ENCODE peak calls at places on chromosomes 5 and 9, in ten cellular contexts. One of them, this sample, is unnamed.

GRCh38 chr5:137761560-137761959 is 7.4 kb upstream of the HNRNPA0 start:
- DNase-seq in A549: peak
- DNase-seq in H1: no peak
- DNase-seq in sigmoid colon: no peak
- DNase-seq in GM12878: no peak
- DNase-seq in tibial nerve: no peak
- DNase-seq in suprapubic skin: no peak
- DNase-seq in stomach: no peak
- DNase-seq in SK-N-SH: no peak
- DNase-seq in transverse colon: no peak
- DNase-seq in this sample: no peak

GRCh38 chr5:89471556-89471955 is 588.6 kb upstream of the MEF2C start:
- DNase-seq in SK-N-SH: no peak
- DNase-seq in tibial nerve: no peak
- DNase-seq in suprapubic skin: no peak
- DNase-seq in sigmoid colon: no peak
- DNase-seq in stomach: no peak
- DNase-seq in GM12878: no peak
- DNase-seq in A549: no peak
- DNase-seq in H1: no peak
- DNase-seq in transverse colon: no peak
- DNase-seq in this sample: no peak

GRCh38 chr5:55096860-55097259 is 5.6 kb upstream of the GZMA start:
- DNase-seq in stomach: no peak
- DNase-seq in transverse colon: peak
- DNase-seq in sigmoid colon: no peak
- DNase-seq in GM12878: no peak
- DNase-seq in A549: no peak
- DNase-seq in SK-N-SH: no peak
- DNase-seq in suprapubic skin: no peak
- DNase-seq in tibial nerve: no peak
- DNase-seq in H1: no peak
- DNase-seq in this sample: no peak

GRCh38 chr5:9776525-9776924 is 146.4 kb upstream of the TAS2R1 start:
- DNase-seq in GM12878: no peak
- DNase-seq in stomach: no peak
- DNase-seq in suprapubic skin: no peak
- DNase-seq in transverse colon: no peak
- DNase-seq in sigmoid colon: no peak
- DNase-seq in tibial nerve: no peak
- DNase-seq in SK-N-SH: no peak
- DNase-seq in A549: no peak
- DNase-seq in H1: no peak
- DNase-seq in this sample: no peak

GRCh38 chr5:20610650-20611049 is 622.6 kb upstream of the CDH18 start:
- DNase-seq in transverse colon: no peak
- DNase-seq in suprapubic skin: no peak
- DNase-seq in stomach: no peak
- DNase-seq in A549: no peak
- DNase-seq in SK-N-SH: no peak
- DNase-seq in H1: no peak
- DNase-seq in GM12878: no peak
- DNase-seq in tibial nerve: no peak
- DNase-seq in sigmoid colon: no peak
- DNase-seq in this sample: no peak

GRCh38 chr5:109589983-109590382 is 99.7 kb upstream of the MAN2A1 start:
- DNase-seq in tibial nerve: no peak
- DNase-seq in stomach: no peak
- DNase-seq in sigmoid colon: no peak
- DNase-seq in suprapubic skin: no peak
- DNase-seq in A549: no peak
- DNase-seq in transverse colon: no peak
- DNase-seq in GM12878: no peak
- DNase-seq in H1: no peak
- DNase-seq in SK-N-SH: no peak
- DNase-seq in this sample: no peak

GRCh38 chr9:121567142-121568100 is 67.8 kb upstream of the GGTA1 start:
- DNase-seq in GM12878: no peak
- DNase-seq in suprapubic skin: no peak
- DNase-seq in A549: no peak
- DNase-seq in sigmoid colon: peak
- DNase-seq in tibial nerve: no peak
- DNase-seq in transverse colon: no peak
- DNase-seq in H1: no peak
- DNase-seq in stomach: no peak
- DNase-seq in SK-N-SH: peak
- DNase-seq in this sample: peak

GRCh38 chr5:54643679-54644078 is 126.1 kb downstream of the SNX18 start:
- DNase-seq in SK-N-SH: no peak
- DNase-seq in sigmoid colon: no peak
- DNase-seq in tibial nerve: no peak
- DNase-seq in suprapubic skin: no peak
- DNase-seq in transverse colon: no peak
- DNase-seq in GM12878: no peak
- DNase-seq in stomach: no peak
- DNase-seq in A549: no peak
- DNase-seq in H1: no peak
- DNase-seq in this sample: no peak

DNA sequence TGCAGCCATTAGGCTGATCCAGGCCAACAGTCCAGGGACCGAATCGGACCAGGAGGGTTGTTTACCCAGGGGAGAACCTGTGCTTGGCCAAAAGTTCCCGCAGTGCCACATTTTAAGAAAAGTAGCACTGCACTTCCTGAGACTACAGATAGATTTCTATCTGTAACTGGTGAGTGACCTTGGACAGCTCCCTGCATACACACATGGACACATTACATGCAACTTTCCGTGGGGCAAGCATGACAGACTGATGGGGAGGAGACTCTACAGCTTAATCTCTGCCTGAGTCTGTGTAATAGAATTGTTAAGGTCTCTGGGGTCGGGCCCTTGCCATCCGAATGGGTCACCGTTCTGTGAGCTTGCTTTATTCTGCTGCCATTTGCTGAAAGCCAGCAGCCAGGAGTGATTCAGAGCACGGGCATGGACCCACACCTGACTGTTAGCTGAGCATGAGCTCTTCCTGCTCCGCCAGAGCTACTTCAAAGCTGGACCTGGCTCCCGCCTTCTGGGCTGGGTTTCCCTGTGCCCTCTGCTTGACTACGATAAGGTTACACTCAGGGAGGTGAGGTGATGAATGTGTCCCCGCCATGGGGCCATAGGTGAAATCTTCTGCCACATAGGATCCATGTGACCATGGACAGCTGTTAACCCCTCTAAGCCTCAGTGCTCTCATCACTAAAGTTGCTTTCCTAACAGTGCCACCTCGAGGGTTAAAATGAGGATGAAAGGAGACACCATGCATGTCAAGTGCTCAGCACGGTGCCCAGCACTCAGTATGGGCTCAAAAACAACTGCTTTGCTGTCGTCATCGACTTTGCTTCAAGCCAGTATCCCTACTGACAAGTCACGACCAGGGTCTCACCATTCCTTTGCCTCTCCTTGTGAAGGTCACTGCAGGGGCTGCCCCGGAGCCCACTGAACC is 200.0 kb downstream of the MELK start:
- DNase-seq in suprapubic skin: no peak
- DNase-seq in stomach: no peak
- DNase-seq in H1: no peak
- DNase-seq in transverse colon: no peak
- DNase-seq in tibial nerve: no peak
- DNase-seq in GM12878: no peak
- DNase-seq in A549: no peak
- DNase-seq in sigmoid colon: no peak
- DNase-seq in SK-N-SH: no peak
- DNase-seq in this sample: no peak
- TF ChIP-seq EP300 in suprapubic skin: no peak
- TF ChIP-seq EP300 in stomach: no peak
- TF ChIP-seq EP300 in H1: no peak
- TF ChIP-seq EP300 in transverse colon: no peak
- TF ChIP-seq EP300 in tibial nerve: no peak
- TF ChIP-seq EP300 in GM12878: no peak
- TF ChIP-seq EP300 in A549: no peak
- TF ChIP-seq EP300 in sigmoid colon: no peak
- TF ChIP-seq EP300 in SK-N-SH: no peak
- TF ChIP-seq EP300 in this sample: no peak

GRCh38 chr9:19480345-19480744 is 71.5 kb downstream of the ACER2 start:
- DNase-seq in H1: no peak
- DNase-seq in tibial nerve: no peak
- DNase-seq in GM12878: no peak
- DNase-seq in transverse colon: no peak
- DNase-seq in SK-N-SH: no peak
- DNase-seq in stomach: no peak
- DNase-seq in suprapubic skin: no peak
- DNase-seq in A549: no peak
- DNase-seq in sigmoid colon: no peak
- DNase-seq in this sample: no peak

GRCh38 chr9:19481471-19481870 is 72.7 kb downstream of the ACER2 start:
- DNase-seq in transverse colon: no peak
- DNase-seq in suprapubic skin: no peak
- DNase-seq in stomach: no peak
- DNase-seq in H1: no peak
- DNase-seq in sigmoid colon: no peak
- DNase-seq in GM12878: no peak
- DNase-seq in SK-N-SH: no peak
- DNase-seq in A549: no peak
- DNase-seq in tibial nerve: no peak
- DNase-seq in this sample: no peak

GRCh38 chr9:19484699-19485098 is 75.9 kb downstream of the ACER2 start:
- DNase-seq in H1: no peak
- DNase-seq in sigmoid colon: no peak
- DNase-seq in GM12878: no peak
- DNase-seq in suprapubic skin: no peak
- DNase-seq in transverse colon: no peak
- DNase-seq in A549: no peak
- DNase-seq in stomach: no peak
- DNase-seq in tibial nerve: no peak
- DNase-seq in SK-N-SH: no peak
- DNase-seq in this sample: no peak

GRCh38 chr9:19479874-19480273 is 71.1 kb downstream of the ACER2 start:
- DNase-seq in SK-N-SH: no peak
- DNase-seq in GM12878: no peak
- DNase-seq in transverse colon: no peak
- DNase-seq in stomach: no peak
- DNase-seq in A549: no peak
- DNase-seq in tibial nerve: no peak
- DNase-seq in H1: no peak
- DNase-seq in sigmoid colon: no peak
- DNase-seq in suprapubic skin: no peak
- DNase-seq in this sample: no peak

GRCh38 chr9:19481971-19482404 is 73.2 kb downstream of the ACER2 start:
- DNase-seq in tibial nerve: no peak
- DNase-seq in SK-N-SH: no peak
- DNase-seq in stomach: no peak
- DNase-seq in suprapubic skin: no peak
- DNase-seq in H1: no peak
- DNase-seq in A549: no peak
- DNase-seq in transverse colon: no peak
- DNase-seq in sigmoid colon: no peak
- DNase-seq in GM12878: no peak
- DNase-seq in this sample: no peak
- TF ChIP-seq CTCF in tibial nerve: no peak
- TF ChIP-seq CTCF in SK-N-SH: no peak
- TF ChIP-seq CTCF in stomach: no peak
- TF ChIP-seq CTCF in suprapubic skin: no peak
- TF ChIP-seq CTCF in H1: no peak
- TF ChIP-seq CTCF in A549: no peak
- TF ChIP-seq CTCF in transverse colon: no peak
- TF ChIP-seq CTCF in sigmoid colon: no peak
- TF ChIP-seq CTCF in GM12878: no peak
- TF ChIP-seq CTCF in this sample: no peak

DNA sequence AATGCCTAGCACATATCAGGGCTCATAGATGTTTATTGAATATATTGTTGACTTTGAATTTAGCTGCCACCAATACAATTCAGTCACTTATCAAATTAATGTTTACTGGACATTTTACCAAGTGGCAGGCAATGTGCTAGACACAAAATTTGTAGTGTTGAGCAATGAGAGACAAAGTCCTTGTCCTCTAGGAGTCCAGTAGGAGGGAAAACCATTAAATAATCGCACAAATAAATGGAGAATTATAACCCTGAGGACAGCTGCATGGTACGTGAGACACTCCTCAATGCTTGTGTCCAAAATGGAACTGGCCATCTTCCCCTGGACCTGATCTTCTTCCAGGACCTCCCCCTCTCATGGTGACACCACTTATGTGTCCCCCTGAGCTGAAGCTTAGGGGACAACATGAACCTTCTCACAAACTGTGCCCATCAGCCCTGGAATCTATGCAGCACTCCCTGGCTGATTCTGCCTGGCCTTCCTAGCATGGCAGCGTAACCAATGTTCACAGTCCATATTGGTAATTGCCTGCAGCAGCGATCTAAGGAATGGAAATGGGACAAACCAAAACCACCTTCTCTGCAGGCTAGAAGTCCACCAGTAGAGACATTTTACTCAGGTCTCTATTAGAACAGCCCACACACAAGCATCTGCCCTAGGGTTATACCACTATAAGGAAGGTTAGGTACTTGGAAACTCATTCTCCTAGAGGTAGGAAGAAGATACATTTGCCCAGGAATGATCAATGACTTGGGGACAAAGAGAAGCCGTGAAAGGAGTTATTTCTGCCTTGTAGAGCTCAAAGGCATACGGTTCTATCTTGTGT is 75.5 kb downstream of the FGF1 start:
- DNase-seq in A549: no peak
- DNase-seq in GM12878: no peak
- DNase-seq in transverse colon: no peak
- DNase-seq in H1: no peak
- DNase-seq in sigmoid colon: no peak
- DNase-seq in tibial nerve: no peak
- DNase-seq in suprapubic skin: no peak
- DNase-seq in stomach: no peak
- DNase-seq in SK-N-SH: no peak
- DNase-seq in this sample: no peak
- TF ChIP-seq EP300 in A549: no peak
- TF ChIP-seq EP300 in GM12878: no peak
- TF ChIP-seq EP300 in transverse colon: no peak
- TF ChIP-seq EP300 in H1: no peak
- TF ChIP-seq EP300 in sigmoid colon: no peak
- TF ChIP-seq EP300 in tibial nerve: no peak
- TF ChIP-seq EP300 in suprapubic skin: no peak
- TF ChIP-seq EP300 in stomach: no peak
- TF ChIP-seq EP300 in SK-N-SH: no peak
- TF ChIP-seq EP300 in this sample: no peak

DNA sequence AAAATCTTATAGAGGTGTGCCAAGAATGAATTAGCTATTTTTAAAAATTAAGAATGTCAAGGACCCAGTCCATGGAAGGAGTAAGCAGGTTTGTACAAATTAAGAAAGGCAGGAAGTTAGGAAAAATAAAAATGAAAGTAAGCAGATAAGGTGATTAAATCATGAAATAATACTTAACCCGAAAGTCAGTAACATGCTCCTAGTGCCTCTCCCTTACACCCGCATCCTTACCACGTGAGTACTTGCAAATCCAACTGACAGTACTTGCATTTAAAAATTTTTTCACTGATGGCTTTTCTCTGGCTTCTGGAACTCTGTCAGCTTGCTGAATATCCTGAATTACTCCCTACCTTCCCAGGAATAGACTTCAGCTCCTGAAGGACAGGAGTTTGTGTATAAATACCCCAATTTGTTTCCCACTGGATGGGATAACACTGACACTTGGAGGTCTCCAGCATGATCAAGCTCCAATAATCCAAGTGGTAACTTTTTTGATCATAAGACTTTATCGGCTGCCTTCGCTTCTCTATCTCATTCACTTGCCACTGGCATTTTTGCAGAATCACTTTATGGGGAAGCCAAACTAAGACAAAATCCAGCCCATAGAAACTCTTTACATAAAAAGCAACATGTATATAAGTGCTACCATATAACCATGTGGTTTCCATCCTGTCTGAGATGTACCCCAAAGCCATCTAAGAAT is 41.6 kb upstream of the RICTOR start:
- DNase-seq in GM12878: no peak
- DNase-seq in suprapubic skin: no peak
- DNase-seq in tibial nerve: no peak
- DNase-seq in A549: no peak
- DNase-seq in SK-N-SH: no peak
- DNase-seq in stomach: no peak
- DNase-seq in H1: no peak
- DNase-seq in transverse colon: no peak
- DNase-seq in sigmoid colon: no peak
- DNase-seq in this sample: no peak
- TF ChIP-seq CTCF in GM12878: no peak
- TF ChIP-seq CTCF in suprapubic skin: no peak
- TF ChIP-seq CTCF in tibial nerve: no peak
- TF ChIP-seq CTCF in A549: no peak
- TF ChIP-seq CTCF in SK-N-SH: no peak
- TF ChIP-seq CTCF in stomach: no peak
- TF ChIP-seq CTCF in H1: no peak
- TF ChIP-seq CTCF in transverse colon: no peak
- TF ChIP-seq CTCF in sigmoid colon: no peak
- TF ChIP-seq CTCF in this sample: no peak